ENCODE peak calls at places on chromosomes 16 and 17, in nine cellular contexts. Q, I, W, U, Y, M, B, J and K are unnamed samples.

GRCh38 chr17:74324521-74324920 is 1.5 kb upstream of the KIF19 start:
- DNase-seq in I (no peak), W (no peak), M (no peak), Y (no peak), U (no peak), J (no peak), B (no peak), Q (no peak), K (no peak)

GRCh38 chr16:19559242-19559910 is 3.9 kb downstream of the VPS35L start:
- DNase-seq in I (no peak), M (peak; percentile 37), J (peak; percentile 66), Q (peak; percentile 61), B (peak; percentile 60), Y (peak; percentile 6), U (peak; percentile 40), W (peak; percentile 64), K (peak; percentile 34)

GRCh38 chr17:64328036-64328874 is 62.4 kb downstream of the PECAM1 start:
- DNase-seq in I (no peak), J (no peak), U (no peak), B (no peak), Q (no peak), Y (no peak), W (no peak), M (no peak), K (no peak)

GRCh38 chr17:49358638-49359247 is 3.3 kb downstream of the ZNF652 start:
- DNase-seq in B (no peak), J (no peak), Q (no peak), Y (no peak), W (peak; percentile 12), U (no peak), I (no peak), M (peak; percentile 34), K (no peak)

GRCh38 chr17:13600475-13601316 is 1.0 kb downstream of the HS3ST3A1 start:
- DNase-seq in J (no peak), Y (no peak), B (peak; percentile 54), U (peak; percentile 30), W (peak; percentile 71), Q (peak; percentile 51), I (no peak), M (no peak), K (no peak)

GRCh38 chr17:70407501-70407900 is 238.2 kb downstream of the KCNJ2 start:
- DNase-seq in Y (no peak), M (no peak), U (no peak), Q (peak; percentile 39), J (no peak), W (no peak), I (no peak), B (no peak), K (no peak)

GRCh38 chr16:86929149-86929871 is 351.0 kb downstream of the FOXL1 start:
- DNase-seq in U (peak; percentile 99), Q (peak; percentile 67), J (no peak), B (peak; percentile 89), I (no peak), M (no peak), W (peak; percentile 90), Y (no peak), K (peak; percentile 57)

GRCh38 chr17:63832014-63832413 is 4.6 kb upstream of the FTSJ3 start:
- DNase-seq in J (no peak), B (no peak), I (no peak), W (no peak), Y (no peak), U (no peak), M (no peak), Q (no peak), K (no peak)

GRCh38 chr17:60327122-60327869 is 64.6 kb downstream of the USP32 start:
- DNase-seq in J (no peak), Y (no peak), I (no peak), U (no peak), M (no peak), B (peak; percentile 90), Q (no peak), W (no peak), K (no peak)

GRCh38 chr17:4519361-4519788 is 20.7 kb downstream of the SPNS2 start:
- DNase-seq in Q (no peak), U (no peak), Y (no peak), M (no peak), B (no peak), I (no peak), W (no peak), J (no peak), K (no peak)

GRCh38 chr16:83701494-83701893 is 106.3 kb upstream of the HSBP1 start:
- DNase-seq in U (peak; percentile 26), Y (no peak), W (peak; percentile 68), Q (no peak), J (peak; percentile 83), M (no peak), I (no peak), B (peak; percentile 72), K (peak; percentile 43)

GRCh38 chr17:81034779-81035388 is at the start of gene BAIAP2:
- DNase-seq in W (peak; percentile 100), I (peak; percentile 99), Q (peak; percentile 89), Y (peak; percentile 99), B (peak; percentile 81), U (peak; percentile 100), J (peak; percentile 90), M (peak; percentile 97), K (peak; percentile 97)

GRCh38 chr16:88560722-88561484 is 9.3 kb upstream of the ZC3H18 start:
- DNase-seq in I (no peak), B (peak; percentile 61), M (no peak), U (no peak), W (no peak), J (peak; percentile 73), Q (no peak), Y (no peak), K (no peak)

GRCh38 chr17:41511130-41511529 is 5.7 kb upstream of the KRT13 start:
- DNase-seq in Q (no peak), B (no peak), J (no peak), W (no peak), I (no peak), U (no peak), M (no peak), Y (no peak), K (no peak)

GRCh38 chr16:9092282-9092962 is 978 bp downstream of the HAPSTR1 start:
- DNase-seq in B (peak; percentile 33), U (no peak), Q (peak; percentile 18), Y (peak; percentile 31), W (peak; percentile 56), M (peak; percentile 48), I (peak; percentile 52), J (peak; percentile 37), K (no peak)

GRCh38 chr17:10702574-10702973 is 5.2 kb downstream of the ADPRM start:
- DNase-seq in Q (peak; percentile 64), Y (no peak), I (no peak), J (peak; percentile 6), U (peak; percentile 18), M (no peak), B (no peak), W (no peak), K (no peak)

GRCh38 chr16:5056347-5056746 is 9.4 kb downstream of the C16orf89 start:
- DNase-seq in W (peak; percentile 47), B (peak; percentile 71), J (no peak), M (peak; percentile 40), U (no peak), Q (no peak), I (peak; percentile 32), Y (peak; percentile 18), K (no peak)

GRCh38 chr16:13127144-13127543 is 225.7 kb downstream of the SHISA9 start:
- DNase-seq in I (no peak), Y (no peak), B (no peak), M (no peak), J (no peak), Q (no peak), W (no peak), U (no peak), K (no peak)

GRCh38 chr16:11296351-11296705 is 15.2 kb upstream of the PRM1 start:
- DNase-seq in J (no peak), M (no peak), I (no peak), Y (no peak), B (no peak), W (no peak), Q (no peak), U (no peak), K (no peak)

GRCh38 chr16:57837305-57838125 is 35.2 kb upstream of the KIFC3 start:
- DNase-seq in M (no peak), Y (no peak), J (no peak), U (no peak), W (no peak), I (no peak), Q (no peak), B (no peak), K (no peak)

GRCh38 chr16:22386976-22387375 is 12.6 kb upstream of the CDR2 start:
- DNase-seq in B (no peak), I (no peak), Q (peak; percentile 94), Y (no peak), J (peak; percentile 82), U (peak; percentile 69), M (no peak), W (peak; percentile 78), K (peak; percentile 67)

GRCh38 chr17:70093163-70093562 is 18.1 kb downstream of the KCNJ16 start:
- DNase-seq in Q (no peak), W (no peak), J (no peak), I (no peak), B (no peak), Y (no peak), M (no peak), U (no peak), K (no peak)

GRCh38 chr16:88920618-88921602 is 54.5 kb upstream of the PABPN1L start:
- DNase-seq in M (no peak), Q (no peak), I (no peak), U (peak; percentile 75), Y (no peak), W (peak; percentile 94), J (no peak), B (peak; percentile 60), K (no peak)

GRCh38 chr17:1533649-1534325 is 17.4 kb upstream of the INPP5K start:
- DNase-seq in I (no peak), B (no peak), W (no peak), Y (no peak), M (no peak), J (no peak), Q (no peak), U (no peak), K (no peak)

GRCh38 chr17:76897023-76897422 is 28.8 kb downstream of the MGAT5B start:
- DNase-seq in B (no peak), Y (no peak), U (no peak), M (no peak), I (no peak), J (no peak), W (no peak), Q (no peak), K (no peak)

GRCh38 chr17:78736526-78737079 is 45.5 kb downstream of the CYTH1 start:
- DNase-seq in W (no peak), Q (no peak), U (no peak), J (peak; percentile 89), Y (peak; percentile 55), B (peak; percentile 75), M (peak; percentile 69), I (peak; percentile 65), K (no peak)

GRCh38 chr16:8806272-8806983 is 8.8 kb downstream of the PMM2 start:
- DNase-seq in M (no peak), B (no peak), U (no peak), W (no peak), Y (no peak), J (no peak), Q (no peak), I (no peak), K (no peak)

GRCh38 chr17:18368948-18369347 is 5.6 kb upstream of the SHMT1 start:
- DNase-seq in Y (no peak), B (peak; percentile 32), Q (no peak), W (no peak), I (no peak), U (no peak), J (no peak), M (no peak), K (peak; percentile 54)